ENCODE peak calls at places on chromosomes 6 and 20, in five cellular contexts. Q is heart left ventricle, W is stomach, Z is uterus, F is IMR-90. X is an unnamed sample. For H3K4me1, the result is how much of the 10 kb centered on the place peaks cover.

GRCh38 chr6:35483892-35484645 is 12.8 kb downstream of the TEAD3 start:
- DNase-seq in Q (no peak), W (no peak), F (no peak), Z (no peak), X (no peak)

GRCh38 chr6:20479075-20479871 is 55.0 kb upstream of the CDKAL1 start:
- DNase-seq in F (no peak), Q (no peak), Z (no peak), W (no peak), X (no peak)

GRCh38 chr6:5139828-5140771 is 55.0 kb downstream of the PPP1R3G start:
- DNase-seq in Q (no peak), F (no peak), Z (no peak), W (no peak), X (no peak)

GRCh38 chr20:16123623-16124022 is 449.6 kb downstream of the KIF16B start:
- DNase-seq in Q (no peak), Z (no peak), F (no peak), W (no peak), X (no peak)

GRCh38 chr6:129184808-129185366 is 301.9 kb downstream of the LAMA2 start:
- DNase-seq in Q (no peak), F (peak), W (no peak), Z (no peak), X (no peak)

GRCh38 chr6:148885154-148885870 is 138.5 kb downstream of the UST start:
- DNase-seq in Q (no peak), Z (no peak), W (no peak), F (peak), X (no peak)

GRCh38 chr6:117444600-117444999 is 18.9 kb upstream of the ROS1 start:
- DNase-seq in F (peak), Z (no peak), W (no peak), Q (no peak), X (no peak)

GRCh38 chr6:97958143-97958542 is 675.1 kb upstream of the MMS22L start:
- DNase-seq in Z (no peak), Q (no peak), F (no peak), W (no peak), X (no peak)

GRCh38 chr20:57698867-57699275 is 10.9 kb downstream of the PMEPA1 start:
- DNase-seq in F (no peak), Z (no peak), Q (no peak), W (no peak), X (no peak)

GRCh38 chr20:25147716-25148115 is 47.8 kb upstream of the ENTPD6 start:
- DNase-seq in Q (no peak), Z (no peak), F (no peak), W (no peak), X (no peak)

GRCh38 chr6:83637953-83638352 is 70.9 kb downstream of the SNAP91 start:
- DNase-seq in Q (no peak), F (no peak), W (no peak), Z (no peak), X (no peak)

GRCh38 chr6:1686117-1687098 is 76.7 kb downstream of the FOXC1 start:
- DNase-seq in F (peak), W (peak), Q (no peak), Z (no peak), X (no peak)

GRCh38 chr20:57061058-57061900 is 205.2 kb downstream of the BMP7 start:
- DNase-seq in Q (no peak), W (no peak), F (no peak), Z (peak), X (no peak)

GRCh38 chr6:10409766-10410209 is 5.1 kb downstream of the TFAP2A start:
- DNase-seq in Z (no peak), Q (no peak), W (no peak), F (no peak), X (no peak)

GRCh38 chr6:328924-329323 is 36.6 kb downstream of the DUSP22 start:
- DNase-seq in Q (no peak), Z (no peak), F (no peak), W (no peak), X (no peak)

GRCh38 chr20:38870733-38871559 is 55.3 kb upstream of the FAM83D start:
- DNase-seq in Z (no peak), F (peak), Q (no peak), W (no peak), X (no peak)

GRCh38 chr20:58623579-58624473 is 27.3 kb upstream of the STX16 start:
- DNase-seq in Q (peak), W (no peak), Z (peak), F (peak), X (no peak)

GRCh38 chr20:62704341-62704948 is 4.2 kb upstream of the NTSR1 start:
- DNase-seq in W (peak), F (peak), Z (peak), Q (peak), X (peak)

GRCh38 chr6:42572523-42572922 is 8.7 kb downstream of the UBR2 start:
- DNase-seq in Q (no peak), W (no peak), F (no peak), Z (no peak), X (no peak)

GRCh38 chr6:34243901-34244884 is 4.6 kb downstream of the SMIM29 start:
- DNase-seq in Q (peak), Z (peak), W (peak), F (peak), X (peak)

GRCh38 chr6:135990855-135991464 is 139.5 kb downstream of the PDE7B start:
- DNase-seq in F (no peak), Z (no peak), W (no peak), Q (no peak), X (no peak)

GRCh38 chr6:107075951-107076381 is 39.3 kb downstream of the BEND3 start:
- DNase-seq in Q (no peak), W (no peak), Z (no peak), F (peak), X (no peak)

GRCh38 chr20:8844179-8844578 is 224.7 kb upstream of the PLCB4 start:
- DNase-seq in Q (no peak), W (no peak), Z (no peak), F (no peak), X (no peak)

GRCh38 chr6:53659458-53659857 is 6.1 kb downstream of the KLHL31 start:
- DNase-seq in W (no peak), F (no peak), Q (no peak), Z (no peak), X (no peak)

DNA sequence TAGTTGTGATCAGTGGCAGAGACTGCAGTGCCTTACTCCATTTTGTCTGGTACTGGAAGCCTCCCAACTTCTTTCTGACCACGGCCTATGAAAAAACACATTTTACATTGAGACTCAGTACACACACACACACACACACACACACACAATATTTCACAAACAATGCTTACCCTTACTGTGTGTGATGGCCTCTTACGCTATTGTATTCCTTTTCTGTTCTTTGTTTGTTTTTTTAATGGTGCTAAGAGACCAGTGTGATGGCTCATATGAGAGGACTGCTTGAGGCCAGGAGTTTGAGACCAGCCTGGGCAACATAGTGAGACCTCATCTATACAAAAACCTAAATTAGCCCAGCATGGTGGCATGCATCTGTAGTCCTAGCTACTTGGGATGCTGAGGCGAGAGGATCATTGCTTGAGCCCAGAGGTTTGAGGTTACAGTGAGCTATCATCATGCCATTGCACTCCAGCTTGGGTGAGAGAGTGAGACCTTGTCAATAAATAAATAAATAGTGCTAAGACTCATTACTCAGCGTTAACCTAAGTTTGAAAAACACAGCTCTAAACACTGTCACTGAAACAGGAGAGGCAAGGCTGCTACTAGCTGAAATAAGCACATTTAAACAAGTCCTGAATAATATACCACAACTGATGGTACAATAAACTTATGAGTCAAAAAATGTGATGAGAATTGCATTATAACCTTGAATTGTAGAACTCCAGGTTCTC is 13.7 kb upstream of the RNF8 start:
- DNase-seq in Q (no peak), Z (no peak), W (no peak), F (peak), X (no peak)
- TF ChIP-seq POLR2A in Q (no peak), Z (no peak), W (no peak), F (no peak), X (no peak)

DNA sequence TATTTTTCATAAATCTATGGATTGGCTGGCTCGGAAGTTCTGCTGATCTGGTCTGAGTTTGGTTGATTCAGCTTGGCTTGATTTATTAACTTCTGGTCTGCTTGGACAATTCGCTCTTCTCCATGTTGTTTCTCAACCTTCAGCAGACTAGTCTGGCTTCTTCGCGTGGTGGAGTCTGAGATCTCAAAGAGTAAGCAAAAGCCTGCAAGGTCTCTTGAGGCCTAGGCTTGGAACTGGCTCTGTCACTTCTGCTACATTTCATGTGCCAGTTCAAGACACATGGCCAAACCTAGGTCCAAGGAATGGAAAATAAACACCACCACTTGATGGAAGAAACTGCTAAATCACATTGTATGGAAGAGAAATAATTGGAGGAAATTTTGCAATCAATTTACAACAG is 115.1 kb upstream of the JAG1 start:
- DNase-seq in Z (no peak), W (no peak), F (no peak), Q (no peak), X (no peak)
- H3K4me1 ChIP-seq in Z (under half), W (under half), F (under half), Q (under half), X (under half)

GRCh38 chr6:151078655-151079054 is 161.1 kb upstream of the AKAP12 start:
- DNase-seq in Q (no peak), Z (no peak), W (no peak), F (no peak), X (no peak)

GRCh38 chr6:151071295-151071694 is 168.5 kb upstream of the AKAP12 start:
- DNase-seq in F (peak), Q (no peak), W (no peak), Z (peak), X (peak)

GRCh38 chr6:151075943-151076555 is 163.7 kb upstream of the AKAP12 start:
- DNase-seq in Z (no peak), F (no peak), W (no peak), Q (no peak), X (no peak)

GRCh38 chr6:151075527-151075926 is 164.2 kb upstream of the AKAP12 start:
- DNase-seq in Z (no peak), W (no peak), Q (no peak), F (peak), X (no peak)

DNA sequence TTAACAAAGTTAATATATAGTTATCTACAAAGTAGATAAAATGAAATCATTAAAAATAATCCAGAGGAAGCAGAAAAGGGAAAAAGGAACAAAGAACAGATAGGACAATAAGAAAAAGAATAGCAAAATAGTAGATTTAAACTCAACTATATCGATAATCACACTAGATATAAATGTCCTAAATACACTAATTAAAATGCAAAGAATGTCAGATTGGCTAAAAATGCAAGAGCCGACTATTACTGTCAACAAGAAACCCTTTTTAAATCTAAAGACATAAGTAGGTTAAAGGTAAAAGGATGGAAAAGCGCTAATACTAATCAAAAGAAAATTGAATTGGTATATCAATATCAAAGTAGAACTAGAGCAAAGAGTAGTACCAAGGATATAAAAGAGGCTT is 164.8 kb upstream of the AKAP12 start:
- DNase-seq in Q (no peak), F (no peak), W (no peak), Z (no peak), X (no peak)
- H3K27ac ChIP-seq in Q (no peak), F (no peak), W (no peak), Z (no peak), X (no peak)

GRCh38 chr6:157021267-157022021 is 244.3 kb downstream of the ARID1B start:
- DNase-seq in Q (peak), W (peak), Z (peak), F (peak), X (peak)
- TF ChIP-seq POLR2A in Q (no peak), W (peak), Z (peak), F (peak), X (peak)

DNA sequence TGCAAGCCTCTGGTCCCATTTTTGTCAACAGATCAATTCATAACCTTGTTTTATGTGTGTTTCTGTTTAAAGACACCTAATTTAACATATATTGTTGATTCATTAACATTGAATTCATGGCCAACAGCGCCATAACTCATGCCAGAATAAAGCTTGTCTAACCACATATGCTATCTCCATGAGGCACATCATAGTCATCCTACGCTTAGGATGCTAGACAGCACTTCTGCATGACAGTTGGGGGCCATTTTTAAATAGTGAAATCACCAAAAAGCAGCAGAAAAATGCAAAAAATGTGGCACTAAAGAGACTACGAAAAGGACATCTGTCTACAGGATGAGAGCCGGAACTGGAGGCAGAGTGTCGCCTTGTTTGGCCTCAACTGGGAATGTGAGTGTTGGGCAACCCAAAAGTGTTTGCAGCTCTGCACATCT is 37.9 kb downstream of the TRAM2 start:
- DNase-seq in Q (no peak), W (no peak), F (peak), Z (no peak), X (no peak)
- H3K4me1 ChIP-seq in Q (under half), W (under half), F (half or more), Z (under half), X (under half)

GRCh38 chr6:43916091-43916923 is 146.3 kb downstream of the VEGFA start:
- DNase-seq in Z (no peak), Q (no peak), W (no peak), F (peak), X (no peak)
- H3K27ac ChIP-seq in Z (no peak), Q (no peak), W (peak), F (no peak), X (no peak)

DNA sequence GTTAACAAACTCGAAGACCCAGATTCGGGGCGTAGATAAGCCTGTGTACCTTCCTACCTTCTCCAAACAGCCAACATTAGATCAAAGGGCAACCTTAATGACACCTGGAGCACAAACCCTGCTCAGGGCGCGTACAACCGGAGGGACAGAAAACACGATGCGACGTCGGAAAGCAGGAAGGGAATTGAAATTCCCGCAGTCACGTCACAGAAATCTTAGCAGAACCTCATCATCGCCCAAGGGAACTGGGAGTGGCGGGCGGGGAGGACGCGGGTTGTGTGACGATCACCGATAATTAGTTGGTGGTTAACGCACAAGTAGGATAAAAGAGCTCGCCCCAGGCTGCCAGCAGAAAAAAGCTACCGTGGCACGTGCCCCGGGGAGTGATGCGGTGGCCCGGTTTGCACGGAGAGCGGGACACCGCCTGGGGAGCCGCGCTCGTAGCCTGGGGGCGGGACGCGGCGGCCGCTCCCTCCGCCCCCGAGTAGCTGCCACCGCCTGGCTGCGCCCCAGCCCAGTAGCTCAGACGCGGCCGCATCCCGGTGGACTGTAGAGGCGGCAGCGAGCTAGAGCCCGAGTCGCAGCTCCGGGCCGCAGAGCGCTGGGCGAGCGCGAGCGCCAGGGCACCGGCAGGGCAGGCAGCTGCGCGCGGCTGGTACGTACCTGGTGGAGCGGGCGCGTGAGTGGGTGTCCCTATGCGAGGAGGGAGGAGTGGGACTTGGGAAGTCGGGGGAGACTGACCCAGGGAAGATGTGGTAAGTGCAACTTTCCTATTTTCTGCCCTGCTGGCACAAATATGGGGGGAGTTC is at the start of gene PKIB:
- DNase-seq in Q (peak), Z (no peak), F (peak), W (peak), X (peak)
- TF ChIP-seq POLR2A in Q (no peak), Z (no peak), F (no peak), W (no peak), X (no peak)

GRCh38 chr6:165649152-165649551 is 13.9 kb downstream of the PDE10A start:
- DNase-seq in Z (no peak), F (no peak), W (no peak), Q (no peak), X (no peak)
- H3K4me1 ChIP-seq in Z (under half), F (under half), W (under half), Q (under half), X (under half)

GRCh38 chr6:81820979-81821378 is 68.5 kb upstream of the TENT5A start:
- DNase-seq in W (no peak), Z (no peak), Q (no peak), F (no peak), X (no peak)
- H3K27ac ChIP-seq in W (peak), Z (no peak), Q (no peak), F (no peak), X (no peak)

GRCh38 chr6:27836783-27837635 is 75.2 kb downstream of the OR2B2 start:
- DNase-seq in F (peak), Z (peak), W (peak), Q (no peak), X (peak)

GRCh38 chr6:27837636-27838512 is 74.3 kb downstream of the OR2B2 start:
- DNase-seq in W (peak), F (peak), Z (peak), Q (peak), X (peak)

GRCh38 chr6:27836080-27836782 is 76.0 kb downstream of the OR2B2 start:
- DNase-seq in F (no peak), Z (no peak), W (no peak), Q (no peak), X (no peak)

GRCh38 chr6:27840572-27840971 is 71.6 kb downstream of the OR2B2 start:
- DNase-seq in Z (no peak), F (no peak), W (no peak), Q (no peak), X (no peak)

DNA sequence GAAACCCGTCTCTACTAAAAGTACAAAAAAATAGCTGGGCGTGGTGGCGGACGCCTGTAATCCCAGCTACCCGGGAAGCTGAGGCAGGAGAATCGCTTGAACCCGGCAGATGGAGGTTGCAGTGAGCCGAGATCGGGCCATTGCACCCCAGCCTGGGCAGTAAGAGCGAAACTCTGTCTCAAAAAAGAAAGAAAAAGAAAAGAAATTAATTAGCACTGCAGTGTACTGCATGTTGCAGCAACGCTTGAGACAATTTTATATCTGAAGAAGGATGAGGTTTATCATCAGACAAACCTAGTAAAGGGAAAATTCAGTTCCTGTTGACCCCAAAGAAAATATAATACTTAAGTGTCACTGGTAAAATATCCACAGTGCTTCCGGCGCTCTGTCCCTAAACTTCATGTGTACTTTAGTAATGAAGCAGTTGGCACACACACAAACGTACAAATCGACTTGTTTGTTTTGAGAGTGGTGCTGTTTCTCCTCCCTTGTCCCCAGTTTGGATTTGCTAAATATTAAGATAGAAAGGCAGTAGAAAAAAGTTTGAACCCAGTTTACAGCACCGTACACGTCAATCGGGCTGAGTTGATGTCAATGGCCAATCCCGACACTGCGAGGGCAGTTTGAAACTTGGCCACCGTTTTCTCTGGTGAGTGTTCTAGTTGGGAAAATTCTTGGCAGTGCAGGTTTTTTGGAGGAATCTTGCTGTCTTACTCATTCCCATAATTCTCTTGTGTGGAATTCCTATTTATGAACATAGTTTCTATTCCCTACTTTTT is 72.7 kb downstream of the OR2B2 start:
- DNase-seq in F (peak), Q (no peak), W (peak), Z (peak), X (peak)
- TF ChIP-seq POLR2A in F (no peak), Q (no peak), W (no peak), Z (no peak), X (no peak)

X was measured in testis.